ENCODE peak calls at places on chromosomes 7 and 10, in seven cellular contexts. S, X, F, B, O, Z and P are unnamed samples.
A peak's percentile ranks its signal among the peaks of the same experiment; 100 is the strongest.

GRCh38 chr7:148905093-148905666 is 21.1 kb upstream of the EZH2 start:
- DNase-seq in F (peak; percentile 1), S (peak; percentile 66), B (no peak), X (no peak), Z (no peak), O (no peak), P (peak; percentile 75)

GRCh38 chr10:43409385-43410109 is 561 bp upstream of the HNRNPF start:
- DNase-seq in Z (peak; percentile 55), B (peak; percentile 22), F (no peak), O (no peak), X (no peak), S (no peak), P (no peak)

GRCh38 chr7:43558071-43558470 is 24.8 kb upstream of the STK17A start:
- DNase-seq in O (no peak), Z (no peak), S (no peak), X (no peak), B (no peak), F (no peak), P (no peak)

GRCh38 chr10:24556746-24557742 is 166.6 kb downstream of the ARHGAP21 start:
- DNase-seq in Z (peak; percentile 71), X (peak; percentile 81), O (no peak), F (peak; percentile 58), B (peak; percentile 58), S (peak; percentile 45), P (peak; percentile 76)

GRCh38 chr7:2919256-2919655 is 75.1 kb upstream of the GNA12 start:
- DNase-seq in S (no peak), O (no peak), F (no peak), Z (no peak), X (no peak), B (no peak), P (no peak)

GRCh38 chr7:127392182-127392565 is 334 bp downstream of the ZNF800 start:
- DNase-seq in S (no peak), O (no peak), F (peak; percentile 62), X (peak; percentile 78), Z (peak; percentile 75), B (peak; percentile 25), P (no peak)

GRCh38 chr7:107879400-107880035 is 11.5 kb upstream of the DLD start:
- DNase-seq in O (peak; percentile 51), F (peak; percentile 63), Z (peak; percentile 60), B (peak; percentile 68), X (peak; percentile 65), S (no peak), P (peak; percentile 64)

GRCh38 chr7:133735222-133735621 is 391.9 kb upstream of the LRGUK start:
- DNase-seq in B (no peak), S (no peak), X (no peak), Z (no peak), O (no peak), F (no peak), P (no peak)

GRCh38 chr7:96080021-96080420 is 241.9 kb downstream of the SLC25A13 start:
- DNase-seq in O (no peak), F (no peak), Z (no peak), X (peak; percentile 31), B (no peak), S (no peak), P (no peak)

GRCh38 chr10:110765513-110766375 is 106.0 kb upstream of the PDCD4 start:
- DNase-seq in X (no peak), O (no peak), S (no peak), B (no peak), F (no peak), Z (peak; percentile 66), P (no peak)

GRCh38 chr10:32418572-32418971 is 27.4 kb upstream of the CCDC7 start:
- DNase-seq in B (no peak), F (no peak), X (no peak), S (no peak), O (no peak), Z (no peak), P (no peak)

GRCh38 chr10:117594722-117595121 is 52.2 kb downstream of the EMX2 start:
- DNase-seq in Z (no peak), S (no peak), F (no peak), B (no peak), O (no peak), X (no peak), P (no peak)

GRCh38 chr10:88983206-88983605 is 7.4 kb upstream of the FAS start:
- DNase-seq in B (no peak), O (no peak), F (no peak), X (no peak), Z (no peak), S (no peak), P (no peak)

GRCh38 chr10:118394557-118395194 is 52.6 kb upstream of the FAM204A start:
- DNase-seq in S (no peak), B (no peak), F (no peak), O (no peak), Z (no peak), X (no peak), P (no peak)

GRCh38 chr10:96509017-96509641 is 4.6 kb downstream of the TLL2 start:
- DNase-seq in B (peak; percentile 94), S (peak; percentile 60), X (peak; percentile 58), O (no peak), F (peak; percentile 79), Z (no peak), P (peak; percentile 68)

GRCh38 chr10:30373596-30374327 is 24.7 kb upstream of the MTPAP start:
- DNase-seq in Z (no peak), X (no peak), S (no peak), F (no peak), B (no peak), O (no peak), P (peak; percentile 59)

GRCh38 chr7:132243463-132243862 is 332.8 kb downstream of the PLXNA4 start:
- DNase-seq in Z (no peak), O (no peak), F (no peak), X (no peak), B (no peak), S (no peak), P (no peak)

GRCh38 chr10:75814071-75814470 is 382.6 kb downstream of the LRMDA start:
- DNase-seq in B (no peak), S (no peak), F (no peak), Z (no peak), O (no peak), X (no peak), P (no peak)

GRCh38 chr7:64872351-64872750 is 30.7 kb upstream of the ZNF273 start:
- DNase-seq in B (no peak), Z (no peak), F (no peak), S (peak; percentile 12), O (peak; percentile 2), X (no peak), P (peak; percentile 15)

GRCh38 chr10:89929282-89930026 is 228.1 kb downstream of the KIF20B start:
- DNase-seq in X (no peak), S (no peak), F (no peak), O (no peak), Z (no peak), B (no peak), P (no peak)

GRCh38 chr10:77350711-77351119 is 286.9 kb downstream of the KCNMA1 start:
- DNase-seq in F (peak; percentile 99), Z (no peak), O (peak; percentile 12), B (peak; percentile 100), X (no peak), S (no peak), P (no peak)

GRCh38 chr10:63175534-63175933 is 42.4 kb downstream of the NRBF2 start:
- DNase-seq in Z (no peak), O (no peak), B (no peak), X (no peak), F (no peak), S (no peak), P (no peak)

GRCh38 chr7:21318916-21319270 is 109.0 kb upstream of the SP4 start:
- DNase-seq in Z (no peak), B (no peak), F (no peak), S (no peak), X (no peak), O (no peak), P (no peak)

GRCh38 chr10:115572740-115573455 is 479.7 kb downstream of the ATRNL1 start:
- DNase-seq in F (no peak), X (peak; percentile 42), B (no peak), Z (no peak), O (no peak), S (peak; percentile 68), P (peak; percentile 80)

GRCh38 chr10:114470956-114471905 is 66.9 kb upstream of the AFAP1L2 start:
- DNase-seq in X (peak; percentile 84), Z (peak; percentile 78), S (peak; percentile 66), B (peak; percentile 55), O (peak; percentile 53), F (peak; percentile 52), P (peak; percentile 84)

GRCh38 chr7:92988941-92989540 is 128.7 kb downstream of the SAMD9 start:
- DNase-seq in B (no peak), Z (no peak), X (no peak), S (no peak), F (no peak), O (no peak), P (no peak)
- TF ChIP-seq CTCF in B (no peak), Z (no peak), X (no peak), S (no peak), F (no peak), O (no peak), P (no peak)

GRCh38 chr7:70641882-70642281 is 490.1 kb upstream of the GALNT17 start:
- DNase-seq in B (no peak), O (no peak), F (no peak), S (no peak), Z (no peak), X (no peak), P (no peak)
- TF ChIP-seq CTCF in B (no peak), O (no peak), F (no peak), S (no peak), Z (no peak), X (no peak), P (no peak)

DNA sequence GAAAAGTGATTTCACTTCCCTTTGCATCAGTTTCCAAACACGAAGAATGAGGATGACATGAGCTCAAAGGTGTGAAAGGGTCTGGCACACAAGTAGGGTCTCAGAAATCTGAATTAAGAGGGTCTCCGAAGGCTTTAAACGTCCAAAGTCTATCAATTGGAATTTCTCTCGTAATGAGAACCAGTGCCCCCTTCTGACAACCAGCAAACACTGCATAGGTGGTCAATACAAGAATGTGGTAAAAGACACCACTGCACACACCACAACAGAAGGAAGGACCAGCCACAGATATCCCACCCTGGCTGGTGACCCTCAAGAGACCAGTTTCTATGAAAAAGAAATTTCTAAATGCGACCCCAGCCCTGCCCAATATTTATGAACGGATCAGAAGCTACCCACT is 78.1 kb downstream of the CALN1 start:
- DNase-seq in O (no peak), S (no peak), Z (no peak), X (peak; percentile 44), B (no peak), F (no peak), P (no peak)
- TF ChIP-seq CTCF in O (no peak), S (peak; percentile 69), Z (no peak), X (peak; percentile 68), B (no peak), F (peak; percentile 12), P (peak; percentile 80)

DNA sequence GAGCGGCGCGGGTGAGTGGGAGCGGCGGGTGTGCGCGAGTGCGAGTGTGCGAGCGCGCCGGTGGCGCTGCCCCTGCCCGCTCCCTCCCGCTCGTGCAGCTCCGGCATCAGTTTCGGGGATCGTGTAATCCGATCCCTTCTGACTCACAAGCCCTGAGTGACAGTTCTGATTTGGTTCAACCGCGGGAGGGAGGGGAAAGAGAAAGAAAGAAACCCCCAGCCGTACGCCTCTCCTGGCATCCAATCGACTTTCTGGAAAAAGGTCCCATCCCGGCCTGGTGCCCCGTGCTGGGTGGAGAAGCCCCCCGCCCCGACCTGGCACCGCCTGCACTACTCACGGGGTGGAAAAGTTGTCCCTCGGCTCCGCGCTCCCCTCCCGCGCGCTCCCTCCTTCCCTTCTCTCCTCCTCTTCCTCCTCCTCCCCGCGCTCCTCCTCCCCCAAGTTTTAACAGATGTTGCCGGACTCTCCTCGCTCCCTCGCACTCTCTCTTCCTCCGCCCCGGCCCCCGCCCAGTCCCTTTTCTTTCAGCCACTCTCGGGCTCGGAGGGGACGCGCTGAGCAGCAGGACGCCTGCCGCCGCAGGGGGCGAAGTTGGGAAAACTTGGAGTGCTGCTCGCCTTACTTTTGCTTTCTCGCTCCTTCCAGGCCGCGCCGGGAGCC is at the start of gene GLI3:
- DNase-seq in X (peak; percentile 96), B (peak; percentile 87), Z (peak; percentile 86), S (peak; percentile 88), O (peak; percentile 85), F (peak; percentile 90), P (peak; percentile 95)
- TF ChIP-seq CTCF in X (no peak), B (peak; percentile 57), Z (peak; percentile 11), S (no peak), O (peak; percentile 31), F (peak; percentile 39), P (no peak)